ENCODE peak calls at places on chromosomes 11 and 22, in seven cellular contexts. S, P, U, N, M, A and Y are unnamed samples.

GRCh38 chr11:1556278-1557167 is 15.5 kb downstream of the DUSP8 start:
- DNase-seq in S (no peak), P (peak; percentile 69), U (peak; percentile 49), N (no peak), M (no peak), A (no peak), Y (no peak)

GRCh38 chr11:113447621-113448310 is 27.4 kb downstream of the DRD2 start:
- DNase-seq in S (no peak), P (no peak), U (no peak), N (no peak), M (no peak), A (peak; percentile 93), Y (no peak)

GRCh38 chr11:83299681-83300080 is 13.5 kb upstream of the CCDC90B start:
- DNase-seq in S (no peak), P (no peak), U (no peak), N (no peak), M (no peak), A (no peak), Y (no peak)

GRCh38 chr22:21866821-21867527 is 471 bp downstream of the MAPK1 start:
- DNase-seq in S (peak; percentile 38), P (peak; percentile 63), U (no peak), N (no peak), M (peak; percentile 68), A (no peak), Y (no peak)

GRCh38 chr11:26021026-26021425 is 310.9 kb upstream of the ANO3 start:
- DNase-seq in S (no peak), P (no peak), U (no peak), N (no peak), M (no peak), A (peak; percentile 2), Y (no peak)

GRCh38 chr11:74739546-74740270 is 8.5 kb upstream of the CHRDL2 start:
- DNase-seq in S (peak; percentile 36), P (peak; percentile 84), U (peak; percentile 69), N (no peak), M (no peak), A (peak; percentile 60), Y (no peak)

GRCh38 chr11:59267738-59268475 is 55.2 kb upstream of the MPEG1 start:
- DNase-seq in S (no peak), P (peak; percentile 32), U (no peak), N (no peak), M (no peak), A (peak; percentile 49), Y (no peak)

GRCh38 chr11:134543144-134544044 is 131.4 kb upstream of the B3GAT1 start:
- DNase-seq in S (no peak), P (peak; percentile 52), U (no peak), N (no peak), M (no peak), A (no peak), Y (no peak)

GRCh38 chr11:84962018-84962417 is 665.1 kb downstream of the DLG2 start:
- DNase-seq in S (no peak), P (no peak), U (no peak), N (no peak), M (no peak), A (no peak), Y (no peak)

GRCh38 chr22:24592144-24592845 is 578 bp downstream of the LRRC75B start:
- DNase-seq in S (no peak), P (peak; percentile 79), U (no peak), N (no peak), M (no peak), A (no peak), Y (no peak)

GRCh38 chr11:19785265-19785664 is 72.6 kb downstream of the NAV2 start:
- DNase-seq in S (no peak), P (no peak), U (no peak), N (no peak), M (no peak), A (no peak), Y (no peak)

GRCh38 chr22:27863556-27863955 is 55.5 kb downstream of the PITPNB start:
- DNase-seq in S (no peak), P (no peak), U (no peak), N (no peak), M (no peak), A (no peak), Y (no peak)

GRCh38 chr11:61691378-61692156 is 11.4 kb downstream of the DAGLA start:
- DNase-seq in S (no peak), P (peak; percentile 67), U (no peak), N (no peak), M (no peak), A (no peak), Y (no peak)

DNA sequence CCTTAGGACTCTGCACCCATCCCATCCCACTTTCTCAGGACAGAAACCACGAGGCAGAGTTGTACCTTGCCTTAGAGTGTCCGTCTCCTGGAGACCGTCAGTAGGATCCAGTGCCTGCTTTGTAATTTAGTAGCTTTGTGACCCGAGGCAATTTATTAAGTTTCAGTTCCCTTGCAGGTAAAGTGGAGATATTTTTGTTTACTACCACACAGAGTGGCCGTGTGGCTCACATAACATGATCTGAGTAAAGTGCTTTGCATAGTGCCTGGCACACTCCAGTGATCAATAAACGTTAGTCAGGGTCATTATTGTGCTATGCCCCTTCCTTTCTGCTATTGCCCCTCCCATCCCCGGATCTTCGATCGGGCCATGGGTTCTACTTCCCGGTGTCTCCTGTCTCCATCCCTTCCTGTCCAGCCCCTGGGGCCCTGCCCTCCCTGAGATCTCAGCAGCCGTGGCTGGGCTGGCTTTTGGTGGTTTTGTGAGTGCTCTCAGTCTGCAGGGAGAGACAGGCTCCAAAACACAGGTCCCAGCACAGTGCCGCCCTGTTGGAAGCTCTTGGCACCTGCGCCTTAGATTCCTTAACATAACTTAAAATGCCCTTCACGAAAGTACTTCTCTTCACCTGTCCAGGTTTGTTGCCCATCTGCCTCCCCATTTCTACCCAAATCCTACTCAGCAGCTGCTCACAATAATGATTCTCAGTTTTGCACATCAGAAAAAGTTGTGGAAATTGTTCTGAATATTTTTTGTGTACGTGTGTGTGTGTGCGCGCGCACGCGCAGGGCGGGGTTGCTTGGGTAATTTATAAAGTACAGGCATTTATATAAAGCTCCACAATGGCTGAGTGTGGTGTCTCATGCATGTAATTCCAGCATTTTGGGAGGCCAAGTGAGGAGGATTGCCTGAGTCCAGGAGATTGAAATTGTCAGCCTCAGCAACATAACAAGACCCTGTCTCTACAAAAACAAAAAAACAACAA is 753.7 kb downstream of the NTM start:
- DNase-seq in S (no peak), P (peak; percentile 64), U (no peak), N (no peak), M (no peak), A (no peak), Y (no peak)
- TF ChIP-seq CTCF in S (no peak), P (peak; percentile 64), U (no peak), N (no peak), M (no peak), A (peak; percentile 22), Y (no peak)

GRCh38 chr11:3879967-3880542 is 24.6 kb downstream of the STIM1 start:
- DNase-seq in S (peak; percentile 35), P (no peak), U (no peak), N (no peak), M (no peak), A (no peak), Y (no peak)

GRCh38 chr11:3879216-3879966 is 23.9 kb downstream of the STIM1 start:
- DNase-seq in S (no peak), P (no peak), U (no peak), N (no peak), M (no peak), A (no peak), Y (no peak)

GRCh38 chr11:3877252-3878035 is 22.0 kb downstream of the STIM1 start:
- DNase-seq in S (no peak), P (no peak), U (no peak), N (no peak), M (no peak), A (peak; percentile 73), Y (no peak)

GRCh38 chr11:3880724-3881123 is 25.3 kb downstream of the STIM1 start:
- DNase-seq in S (no peak), P (no peak), U (no peak), N (no peak), M (no peak), A (peak; percentile 60), Y (no peak)

DNA sequence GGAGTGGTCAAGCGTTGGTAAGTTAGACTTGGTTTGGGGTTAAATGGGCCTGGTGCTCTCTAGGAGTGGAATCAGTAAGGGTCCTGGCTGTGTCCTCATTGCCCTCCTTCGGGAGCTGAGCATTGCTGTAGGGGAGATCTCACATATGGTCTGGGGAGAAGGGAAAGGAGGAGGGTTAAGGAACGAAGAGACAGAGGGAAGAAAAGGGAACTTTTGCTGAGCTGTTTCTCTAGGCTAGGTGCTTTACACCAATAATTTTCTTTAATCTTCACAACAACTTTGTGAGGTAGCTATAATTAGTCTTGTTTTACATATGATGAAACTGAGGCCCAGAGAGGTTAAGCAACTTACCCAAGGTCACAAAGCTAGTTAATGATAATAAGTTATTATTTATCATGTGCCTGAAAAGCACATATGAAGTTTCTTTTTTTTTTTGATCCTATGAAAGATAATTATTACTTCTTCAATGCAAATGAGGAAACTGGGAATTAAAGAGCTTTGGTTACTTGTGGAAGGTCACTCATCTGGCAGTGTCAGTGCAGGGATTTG is 22.6 kb downstream of the STIM1 start:
- DNase-seq in S (no peak), P (no peak), U (no peak), N (no peak), M (no peak), A (no peak), Y (no peak)
- H3K4me1 ChIP-seq in S (peaks cover 12% of the 10 kb centered on the region), P (peaks cover 17% of the 10 kb centered on the region), U (peaks cover 53% of the 10 kb centered on the region), N (peaks cover 84% of the 10 kb centered on the region), M (peaks cover 26% of the 10 kb centered on the region), A (peaks cover 27% of the 10 kb centered on the region), Y (peaks cover 26% of the 10 kb centered on the region)

GRCh38 chr11:18368236-18368635 is 26.1 kb upstream of the LDHA start:
- DNase-seq in S (no peak), P (no peak), U (no peak), N (no peak), M (no peak), A (peak; percentile 58), Y (no peak)
- H3K27me3 ChIP-seq in S (no peaks in the 10 kb centered on the region), P (no peaks in the 10 kb centered on the region), U (no peaks in the 10 kb centered on the region), N (no peaks in the 10 kb centered on the region), M (no peaks in the 10 kb centered on the region), A (no peaks in the 10 kb centered on the region), Y (no peaks in the 10 kb centered on the region)

GRCh38 chr11:123357990-123358827 is 71.9 kb upstream of the GRAMD1B start:
- DNase-seq in S (no peak), P (peak; percentile 72), U (peak; percentile 56), N (no peak), M (peak; percentile 65), A (peak; percentile 13), Y (no peak)
- TF ChIP-seq CTCF in S (no peak), P (peak; percentile 50), U (peak; percentile 23), N (no peak), M (peak; percentile 51), A (no peak), Y (no peak)

DNA sequence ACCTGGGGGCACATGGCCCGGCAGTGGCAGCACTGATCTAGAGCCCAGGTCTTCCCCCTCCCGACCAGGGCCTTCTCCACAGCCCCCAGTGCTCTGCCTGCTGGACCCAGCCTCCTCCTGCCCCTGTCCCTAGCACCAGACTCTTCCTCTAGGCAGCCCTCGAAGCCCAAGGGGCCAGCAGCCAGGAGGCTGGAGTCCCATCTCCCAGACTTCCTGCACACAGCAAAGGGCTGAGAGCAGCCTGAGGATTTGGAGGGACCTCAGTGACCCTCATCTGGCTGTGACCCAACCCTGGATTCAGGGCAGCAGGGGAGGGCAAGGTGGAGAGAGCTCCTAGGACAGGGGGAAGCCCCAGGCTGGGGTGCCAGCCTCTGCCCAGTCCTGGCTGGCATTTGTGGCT is 3.0 kb downstream of the RHOD start:
- DNase-seq in S (no peak), P (no peak), U (no peak), N (no peak), M (no peak), A (no peak), Y (no peak)
- H3K4me1 ChIP-seq in S (peaks cover 4% of the 10 kb centered on the region), P (peaks cover 21% of the 10 kb centered on the region), U (peaks cover 29% of the 10 kb centered on the region), N (peaks cover 72% of the 10 kb centered on the region), M (peaks cover 29% of the 10 kb centered on the region), A (peaks cover 64% of the 10 kb centered on the region), Y (peaks cover 25% of the 10 kb centered on the region)

GRCh38 chr11:123696183-123696582 is 41.8 kb upstream of the SCN3B start:
- DNase-seq in S (no peak), P (no peak), U (no peak), N (no peak), M (no peak), A (peak; percentile 25), Y (no peak)
- H3K27me3 ChIP-seq in S (no peaks in the 10 kb centered on the region), P (no peaks in the 10 kb centered on the region), U (no peaks in the 10 kb centered on the region), N (no peaks in the 10 kb centered on the region), M (peaks cover 11% of the 10 kb centered on the region), A (no peaks in the 10 kb centered on the region), Y (no peaks in the 10 kb centered on the region)